ENCODE peak calls at places on chromosomes 4 and X, in four cellular contexts. E is K562, J is HepG2, N is GM12878. R is an unnamed sample.

GRCh38 chrX:56746996-56747395 is 18.0 kb downstream of the NBDY start:
- DNase-seq in N (no peak), J (no peak), E (no peak), R (no peak)

GRCh38 chr4:165330071-165330470 is 2.6 kb downstream of the MSMO1 start:
- DNase-seq in J (no peak), N (no peak), E (no peak), R (no peak)

GRCh38 chr4:70747874-70748273 is 26.1 kb downstream of the RUFY3 start:
- DNase-seq in N (no peak), J (no peak), E (no peak), R (no peak)

GRCh38 chr4:6902318-6903042 is 7.1 kb upstream of the TBC1D14 start:
- DNase-seq in E (no peak), J (peak), N (no peak), R (no peak)

GRCh38 chr4:2763511-2763967 is 7.4 kb upstream of the TNIP2 start:
- DNase-seq in N (no peak), E (peak), J (no peak), R (no peak)

GRCh38 chr4:75800972-75801371 is 76.6 kb downstream of the USO1 start:
- DNase-seq in J (no peak), E (no peak), N (no peak), R (no peak)

GRCh38 chrX:39905475-39905889 is 192.3 kb downstream of the BCOR start:
- DNase-seq in E (peak), N (no peak), J (no peak), R (no peak)

GRCh38 chr4:6824772-6825402 is 42.4 kb downstream of the KIAA0232 start:
- DNase-seq in E (no peak), J (no peak), N (no peak), R (no peak)

GRCh38 chrX:145393702-145394235 is 146.5 kb downstream of the SPANXN1 start:
- DNase-seq in N (no peak), J (no peak), E (no peak), R (peak)

GRCh38 chr4:133920236-133920635 is 281.4 kb downstream of the PABPC4L start:
- DNase-seq in J (no peak), E (no peak), N (no peak), R (no peak)

GRCh38 chrX:132023896-132024386 is 839 bp downstream of the STK26 start:
- DNase-seq in N (no peak), J (no peak), E (peak), R (no peak)

GRCh38 chr4:53854991-53855885 is 209.2 kb downstream of the CHIC2 start:
- DNase-seq in J (no peak), E (no peak), N (no peak), R (no peak)

GRCh38 chr4:69650872-69651271 is 2.2 kb downstream of the UGT2A1 start:
- DNase-seq in N (no peak), J (no peak), E (no peak), R (no peak)

GRCh38 chrX:150779367-150779766 is 86.2 kb downstream of the MTMR1 start:
- DNase-seq in E (no peak), N (no peak), J (no peak), R (no peak)

GRCh38 chr4:1978741-1979476 is 29.9 kb downstream of the NELFA start:
- DNase-seq in N (no peak), J (no peak), E (no peak), R (no peak)

GRCh38 chr4:75786938-75787337 is 62.6 kb downstream of the USO1 start:
- DNase-seq in J (no peak), E (no peak), N (no peak), R (no peak)

GRCh38 chrX:63418211-63418610 is 67.1 kb upstream of the SPIN4 start:
- DNase-seq in J (no peak), E (no peak), N (no peak), R (no peak)

GRCh38 chr4:110653602-110654253 is 30.9 kb upstream of the PITX2 start:
- DNase-seq in J (no peak), E (no peak), N (no peak), R (no peak)

GRCh38 chr4:3677671-3678070 is 88.5 kb upstream of the ADRA2C start:
- DNase-seq in J (no peak), N (no peak), E (no peak), R (no peak)

GRCh38 chr4:2007804-2008670 is 737 bp downstream of the NELFA start:
- DNase-seq in J (no peak), E (peak), N (no peak), R (no peak)

GRCh38 chrX:119692241-119693031 is 532 bp downstream of the SEPTIN6 start:
- DNase-seq in E (peak), J (no peak), N (no peak), R (peak)

GRCh38 chr4:56321246-56321645 is 66.0 kb downstream of the AASDH start:
- DNase-seq in N (no peak), E (no peak), J (no peak), R (no peak)

GRCh38 chr4:185512516-185512915 is 22.8 kb downstream of the PDLIM3 start:
- DNase-seq in J (no peak), E (no peak), N (no peak), R (no peak)

GRCh38 chr4:35934370-35934981 is 309.8 kb downstream of the ARAP2 start:
- DNase-seq in J (peak), E (peak), N (peak), R (peak)

GRCh38 chrX:109312757-109313156 is 169.1 kb downstream of the GUCY2F start:
- DNase-seq in E (no peak), J (no peak), N (no peak), R (no peak)

GRCh38 chr4:139764192-139764591 is 98.6 kb downstream of the MGST2 start:
- DNase-seq in N (no peak), E (no peak), J (no peak), R (no peak)

GRCh38 chr4:180665994-180666818 is 1577.0 kb upstream of the TENM3 start:
- DNase-seq in N (no peak), J (peak), E (peak), R (peak)

GRCh38 chrX:138026211-138026610 is 460.3 kb downstream of the ZIC3 start:
- DNase-seq in N (no peak), J (no peak), E (no peak), R (peak)

GRCh38 chrX:133414399-133415275 is 652 bp downstream of the GPC4 start:
- DNase-seq in J (no peak), N (no peak), E (no peak), R (peak)
- TF ChIP-seq FOXM1 in J (no peak), N (no peak), E (no peak), R (no peak)

DNA sequence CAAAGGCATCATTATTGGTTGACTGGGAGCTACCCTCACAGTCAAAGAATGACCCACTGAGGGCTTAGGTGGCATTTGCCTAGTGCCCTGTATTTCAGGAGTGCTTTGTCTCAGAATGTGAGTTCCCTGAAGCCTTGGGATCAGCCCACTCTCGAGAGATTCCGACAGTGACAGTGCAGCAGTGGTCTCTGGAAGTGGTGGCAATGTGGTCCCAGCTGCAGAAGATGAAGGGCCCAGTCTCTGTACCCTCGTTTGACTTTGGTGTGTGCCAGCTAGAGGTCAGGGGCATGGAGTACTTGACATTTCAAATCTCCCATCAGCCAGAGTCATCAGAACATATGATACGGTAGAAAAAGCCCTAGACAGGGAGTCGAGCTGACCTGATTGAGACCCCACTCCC is 153.7 kb downstream of the EFNB1 start:
- DNase-seq in J (no peak), N (no peak), E (no peak), R (peak)
- TF ChIP-seq BHLHE40 in J (no peak), N (no peak), E (no peak), R (no peak)

GRCh38 chr4:113476800-113477199 is 284.7 kb downstream of the CAMK2D start:
- DNase-seq in J (no peak), N (no peak), E (no peak), R (no peak)
- TF ChIP-seq FOXM1 in J (no peak), N (no peak), E (no peak), R (no peak)

GRCh38 chrX:74505437-74505836 is 84.1 kb downstream of the SLC16A2 start:
- DNase-seq in J (no peak), N (no peak), E (no peak), R (peak)
- TF ChIP-seq BHLHE40 in J (no peak), N (no peak), E (no peak), R (no peak)

DNA sequence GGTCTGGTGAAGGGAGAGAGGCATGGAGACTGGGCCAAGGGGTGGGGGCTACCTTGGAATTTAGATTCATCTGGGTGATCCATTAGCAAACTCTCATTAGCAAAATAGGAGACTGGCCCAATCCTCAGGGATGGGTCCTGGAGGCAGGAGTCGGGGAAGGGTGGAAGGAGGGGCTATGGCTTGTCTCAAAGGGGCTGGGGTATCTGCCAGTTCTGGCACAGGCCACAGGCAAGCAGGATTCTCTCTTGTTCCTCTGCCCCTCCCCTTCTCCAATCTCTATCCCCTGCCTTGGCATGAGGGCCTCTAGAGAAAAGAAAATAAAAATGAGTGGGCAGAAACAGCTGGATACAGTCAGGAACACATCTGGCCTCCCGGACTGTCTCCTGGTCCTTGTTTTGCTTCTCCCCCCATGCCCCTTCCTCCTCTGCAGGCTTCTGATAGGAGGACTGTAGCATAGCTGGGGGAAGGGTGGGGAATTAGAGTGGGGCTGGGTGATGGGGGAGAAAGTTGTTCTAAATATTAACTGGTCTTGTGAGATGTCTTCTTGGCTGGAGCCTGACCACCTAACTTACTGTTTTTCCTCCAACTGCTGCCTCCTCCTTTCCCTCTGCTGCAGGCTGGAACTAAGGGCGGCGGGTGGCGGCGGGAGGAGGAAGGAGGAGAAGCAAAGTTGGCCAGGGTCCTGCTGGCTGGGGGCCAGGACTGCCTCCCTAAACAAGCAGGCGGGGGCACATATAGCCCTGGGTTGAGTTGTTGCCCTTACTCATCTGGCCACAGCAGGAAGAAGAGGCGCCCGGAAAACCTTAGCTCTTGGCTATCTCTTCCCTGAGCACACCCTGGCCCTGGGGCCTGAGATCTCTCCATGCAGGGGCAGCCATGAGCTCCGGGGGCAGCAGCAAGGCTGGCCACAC is 53.3 kb upstream of the LAS1L start:
- DNase-seq in J (no peak), E (peak), N (no peak), R (no peak)
- TF ChIP-seq FOXM1 in J (no peak), E (no peak), N (no peak), R (no peak)

DNA sequence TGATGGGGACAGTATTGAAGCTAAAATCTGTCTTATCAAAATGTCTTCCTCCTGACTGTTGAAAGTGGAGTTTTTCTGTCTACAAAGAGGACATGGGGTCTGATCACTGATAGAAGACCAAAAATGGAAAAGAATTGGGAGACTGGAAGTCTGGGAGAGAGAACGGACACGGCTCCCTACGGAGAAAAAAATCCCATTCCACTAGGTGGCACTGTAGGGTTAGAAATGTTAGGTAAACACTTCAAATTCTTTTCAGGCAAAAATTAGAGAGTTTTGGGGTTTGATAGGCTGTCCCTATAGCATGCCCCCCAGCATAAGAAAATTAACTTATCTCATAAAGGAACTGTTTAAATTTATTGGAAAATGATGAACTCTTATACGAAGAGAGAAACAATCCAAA is 200.5 kb downstream of the FAM133A start:
- DNase-seq in E (peak), N (no peak), J (peak), R (peak)
- TF ChIP-seq BHLHE40 in E (no peak), N (no peak), J (no peak), R (no peak)

DNA sequence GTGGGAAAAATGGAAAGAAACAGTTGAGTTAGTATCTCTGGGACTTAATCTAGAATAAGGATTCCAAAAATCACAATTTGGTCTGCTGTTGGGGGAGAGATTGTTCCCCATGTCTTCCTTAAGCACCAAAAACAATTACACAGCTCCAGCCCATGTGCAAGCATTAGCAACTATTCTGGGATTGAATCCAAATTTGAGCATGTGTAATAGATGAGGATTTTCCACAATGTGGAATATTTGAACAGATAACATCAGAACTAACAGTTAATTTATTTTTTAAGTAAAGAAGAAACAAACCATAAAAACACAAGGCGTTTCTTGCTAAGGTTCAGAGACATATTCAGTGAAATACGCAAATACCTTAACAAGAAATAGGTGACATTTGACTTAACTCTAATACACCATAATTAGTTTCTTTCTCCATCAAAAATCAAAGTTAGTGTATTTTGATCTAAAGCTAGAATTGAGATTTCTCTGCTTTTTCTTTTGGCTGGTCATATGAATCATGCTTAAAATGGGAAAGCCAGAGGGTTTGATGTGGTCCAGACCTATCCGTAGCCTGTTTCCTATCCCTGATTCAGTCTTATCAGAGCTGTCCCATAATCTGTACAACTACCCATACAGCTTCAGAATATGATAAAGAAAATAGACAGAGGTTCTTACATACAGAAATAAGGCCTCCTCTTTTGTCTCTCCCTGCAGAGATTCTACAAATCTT is 413.4 kb downstream of the PACRGL start:
- DNase-seq in E (no peak), N (no peak), J (no peak), R (no peak)
- TF ChIP-seq FOXM1 in E (no peak), N (no peak), J (no peak), R (no peak)

DNA sequence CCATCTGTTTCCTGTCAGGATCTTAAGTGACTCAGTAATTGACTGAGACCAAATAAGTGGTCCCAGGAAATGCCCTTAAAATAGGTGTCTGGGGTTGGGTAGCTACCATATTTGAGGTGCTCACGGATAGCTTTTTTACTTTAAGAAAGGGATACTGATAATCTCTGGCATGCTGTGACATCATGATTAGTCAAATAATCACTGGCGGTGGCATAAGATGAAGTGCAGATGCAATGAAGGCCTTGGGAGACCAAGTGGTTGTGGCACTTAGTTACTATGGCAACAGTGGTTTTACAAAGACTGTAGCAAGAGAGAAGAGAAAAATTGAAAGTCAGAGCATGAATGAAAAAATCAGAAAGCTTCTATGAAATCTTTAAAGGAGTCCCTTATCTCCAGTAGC is 114.5 kb upstream of the SLIT2 start:
- DNase-seq in E (no peak), J (no peak), N (no peak), R (no peak)
- TF ChIP-seq BHLHE40 in E (no peak), J (no peak), N (no peak), R (no peak)